ENCODE peak calls at places on chromosome 18, in five cellular contexts. F is sigmoid colon, Y is right atrium auricular region, I is HCT116, O is breast epithelium. J is an unnamed sample. For H3K36me3, the result is how much of the 10 kb centered on the place peaks cover.

GRCh38 chr18:3584897-3585460 is 135.0 kb downstream of the TGIF1 start:
- DNase-seq in O (no peak), I (no peak), Y (no peak), F (no peak), J (no peak)

GRCh38 chr18:50507120-50507590 is 52.7 kb upstream of the MAPK4 start:
- DNase-seq in O (peak), Y (no peak), F (peak), I (no peak), J (peak)

GRCh38 chr18:36420826-36421225 is 123.3 kb downstream of the FHOD3 start:
- DNase-seq in Y (no peak), I (no peak), O (no peak), F (no peak), J (no peak)

GRCh38 chr18:41842886-41843285 is 112.1 kb upstream of the PIK3C3 start:
- DNase-seq in O (no peak), Y (no peak), I (no peak), F (no peak), J (no peak)

GRCh38 chr18:37565985-37566478 is 434 bp upstream of the CELF4 start:
- DNase-seq in I (no peak), O (no peak), F (peak), Y (no peak), J (peak)

GRCh38 chr18:955379-956066 is 50.9 kb downstream of the ADCYAP1 start:
- DNase-seq in O (no peak), I (no peak), F (no peak), Y (no peak), J (no peak)

GRCh38 chr18:59928201-59928600 is 28.4 kb downstream of the PMAIP1 start:
- DNase-seq in O (no peak), F (no peak), Y (no peak), I (no peak), J (no peak)

GRCh38 chr18:59662008-59662701 is 35.1 kb downstream of the CCBE1 start:
- DNase-seq in F (no peak), I (no peak), O (no peak), Y (no peak), J (no peak)

GRCh38 chr18:14908541-14908940 is 160.6 kb downstream of the ANKRD30B start:
- DNase-seq in Y (no peak), F (no peak), I (no peak), O (no peak), J (no peak)

GRCh38 chr18:59784694-59785093 is 87.5 kb upstream of the CCBE1 start:
- DNase-seq in O (no peak), Y (no peak), I (no peak), F (no peak), J (no peak)

GRCh38 chr18:11667578-11667977 is 21.5 kb upstream of the GNAL start:
- DNase-seq in Y (no peak), F (no peak), I (no peak), O (no peak), J (no peak)

GRCh38 chr18:61765097-61765496 is 127.7 kb downstream of the RNF152 start:
- DNase-seq in F (no peak), I (no peak), O (no peak), Y (no peak), J (no peak)

GRCh38 chr18:500556-501405 is at the start of gene COLEC12:
- DNase-seq in O (no peak), I (no peak), Y (no peak), F (peak), J (no peak)

GRCh38 chr18:57150828-57151227 is 3.9 kb downstream of the BOD1L2 start:
- DNase-seq in Y (no peak), I (no peak), O (no peak), F (no peak), J (no peak)

GRCh38 chr18:48035556-48035860 is 105.0 kb upstream of the SMAD2 start:
- DNase-seq in F (peak), I (no peak), Y (no peak), O (no peak), J (no peak)

GRCh38 chr18:11324956-11325873 is 175.8 kb upstream of the PIEZO2 start:
- DNase-seq in Y (no peak), I (no peak), F (no peak), O (no peak), J (no peak)

GRCh38 chr18:3721771-3722661 is 272.0 kb downstream of the TGIF1 start:
- DNase-seq in F (no peak), I (no peak), Y (no peak), O (no peak), J (no peak)

GRCh38 chr18:21760321-21760720 is 19.7 kb downstream of the MIB1 start:
- DNase-seq in Y (no peak), O (no peak), I (no peak), F (no peak), J (no peak)

GRCh38 chr18:5463836-5464235 is 80.0 kb downstream of the EPB41L3 start:
- DNase-seq in Y (no peak), O (no peak), I (no peak), F (no peak), J (no peak)

GRCh38 chr18:8080092-8080491 is 513.0 kb downstream of the PTPRM start:
- DNase-seq in O (no peak), I (no peak), F (no peak), Y (no peak), J (no peak)

GRCh38 chr18:37649416-37649815 is 83.8 kb upstream of the CELF4 start:
- DNase-seq in I (no peak), O (no peak), Y (no peak), F (no peak), J (no peak)

GRCh38 chr18:58668211-58668610 is 3.1 kb upstream of the MALT1 start:
- DNase-seq in Y (no peak), O (no peak), F (no peak), I (peak), J (no peak)

GRCh38 chr18:50707841-50708240 is 112.0 kb downstream of the MRO start:
- DNase-seq in I (no peak), F (no peak), Y (no peak), O (no peak), J (no peak)

GRCh38 chr18:2963048-2963447 is 49.9 kb downstream of the LPIN2 start:
- DNase-seq in I (no peak), Y (no peak), F (no peak), O (no peak), J (no peak)

GRCh38 chr18:58753976-58754375 is 82.7 kb downstream of the MALT1 start:
- DNase-seq in O (no peak), Y (peak), I (no peak), F (no peak), J (no peak)

GRCh38 chr18:7221424-7222155 is 9.3 kb upstream of the LRRC30 start:
- DNase-seq in Y (no peak), O (no peak), I (peak), F (no peak), J (peak)

GRCh38 chr18:2978626-2979025 is 34.3 kb downstream of the LPIN2 start:
- DNase-seq in O (no peak), F (no peak), I (no peak), Y (no peak), J (no peak)

GRCh38 chr18:9730786-9731185 is 22.7 kb downstream of the RAB31 start:
- DNase-seq in F (no peak), Y (no peak), I (no peak), O (peak), J (no peak)
- H3K27ac ChIP-seq in F (no peak), Y (no peak), I (no peak), O (no peak), J (no peak)

GRCh38 chr18:9095297-9096012 is 7.0 kb upstream of the NDUFV2 start:
- DNase-seq in Y (no peak), F (peak), I (no peak), O (no peak), J (no peak)
- H3K36me3 ChIP-seq in Y (under half), F (under half), I (under half), O (under half), J (under half)

DNA sequence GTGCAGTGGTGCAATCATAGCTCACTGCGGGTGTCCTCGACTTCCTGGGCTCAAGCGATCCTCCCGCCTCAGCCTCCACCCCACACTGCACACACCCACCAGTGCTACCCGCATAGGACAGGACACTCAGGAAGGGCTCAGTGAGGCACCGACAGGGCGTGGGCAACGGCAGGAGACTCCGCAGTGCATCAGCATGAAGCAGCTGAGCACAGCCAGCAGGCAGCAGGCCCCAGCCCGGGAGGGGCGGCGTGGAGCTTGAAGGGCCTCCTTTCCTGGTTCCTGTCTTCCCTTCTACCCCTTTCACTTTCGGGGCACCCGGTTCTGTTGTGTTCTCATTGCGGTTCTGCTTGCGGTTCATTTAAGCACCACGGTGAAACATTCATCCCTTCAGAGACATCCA is 89.8 kb downstream of the ZNF516 start:
- DNase-seq in I (no peak), F (no peak), Y (no peak), O (no peak), J (no peak)
- TF ChIP-seq CTCF in I (no peak), F (no peak), Y (no peak), O (no peak), J (no peak)

DNA sequence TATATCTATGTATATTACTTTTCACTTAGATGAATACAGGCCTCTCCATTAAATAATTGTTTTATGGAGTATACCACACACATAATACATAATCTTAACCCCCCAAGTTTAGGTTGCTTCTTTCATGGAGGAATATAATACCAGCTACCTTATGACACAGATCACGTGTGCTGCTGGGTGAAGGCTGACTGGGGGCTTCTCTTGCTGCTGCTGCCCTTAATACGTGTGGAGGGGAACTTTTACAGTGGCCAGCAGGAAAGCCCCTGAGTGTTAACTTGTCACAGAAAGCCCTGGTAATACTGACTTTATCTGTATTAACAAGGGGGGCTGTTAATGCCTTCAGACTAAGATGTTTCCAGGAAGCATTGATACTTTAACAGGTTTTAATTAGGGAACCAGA is 63.1 kb downstream of the LAMA3 start:
- DNase-seq in I (no peak), Y (no peak), F (no peak), O (no peak), J (no peak)
- H3K27ac ChIP-seq in I (no peak), Y (no peak), F (peak), O (peak), J (no peak)

DNA sequence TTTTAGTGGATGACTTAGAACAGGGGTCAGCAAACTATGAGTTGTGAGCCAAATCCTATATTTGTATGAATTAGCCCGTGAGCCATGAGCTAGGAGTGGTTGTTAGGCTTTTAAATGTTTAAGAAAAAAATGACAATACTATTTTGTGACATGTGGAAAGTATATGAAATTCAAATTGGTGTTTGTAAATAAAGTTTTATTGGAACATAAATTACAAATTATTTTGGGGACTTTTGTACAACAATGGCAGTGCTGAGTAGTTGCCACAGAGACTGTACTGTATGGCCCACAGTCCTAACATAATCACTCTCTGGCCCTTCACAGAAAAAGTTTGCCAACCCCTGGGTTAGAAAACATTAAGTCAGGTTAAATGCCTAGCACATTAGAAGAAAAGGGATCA is 26.1 kb downstream of the ADNP2 start:
- DNase-seq in O (no peak), F (no peak), Y (no peak), I (no peak), J (no peak)
- H3K36me3 ChIP-seq in O (under half), F (under half), Y (half or more), I (under half), J (under half)

DNA sequence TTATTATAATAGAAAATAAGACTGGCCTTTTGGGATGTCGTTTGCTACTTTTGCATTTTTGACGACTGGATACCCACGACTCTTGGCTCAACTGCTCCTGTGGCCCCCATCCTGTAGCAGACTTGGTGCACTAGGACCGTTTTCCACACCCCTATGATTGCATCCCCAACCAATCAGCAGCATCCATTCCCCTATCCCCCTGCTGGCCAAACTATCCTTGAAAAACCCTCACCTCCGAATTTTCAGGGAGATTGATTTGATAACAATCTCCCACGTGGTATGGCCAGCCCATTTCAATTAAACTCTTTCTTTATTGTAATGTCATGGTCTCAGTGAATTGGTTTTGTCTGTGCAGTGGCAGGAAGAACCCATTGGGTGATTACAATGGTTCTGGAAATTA is 37.9 kb upstream of the TTR start:
- DNase-seq in O (no peak), F (no peak), I (peak), Y (no peak), J (no peak)
- TF ChIP-seq CTCF in O (no peak), F (no peak), I (no peak), Y (no peak), J (no peak)

GRCh38 chr18:12990128-12990485 is 1.1 kb upstream of the CEP192 start:
- DNase-seq in F (no peak), O (no peak), Y (no peak), I (no peak), J (no peak)

GRCh38 chr18:12990977-12991838 is at the start of gene CEP192:
- DNase-seq in Y (peak), I (peak), O (peak), F (peak), J (peak)

GRCh38 chr18:12990662-12990976 is 543 bp upstream of the CEP192 start:
- DNase-seq in Y (no peak), F (no peak), O (no peak), I (no peak), J (no peak)

GRCh38 chr18:12993439-12993838 is 2.3 kb downstream of the CEP192 start:
- DNase-seq in Y (no peak), O (no peak), F (no peak), I (no peak), J (no peak)

DNA sequence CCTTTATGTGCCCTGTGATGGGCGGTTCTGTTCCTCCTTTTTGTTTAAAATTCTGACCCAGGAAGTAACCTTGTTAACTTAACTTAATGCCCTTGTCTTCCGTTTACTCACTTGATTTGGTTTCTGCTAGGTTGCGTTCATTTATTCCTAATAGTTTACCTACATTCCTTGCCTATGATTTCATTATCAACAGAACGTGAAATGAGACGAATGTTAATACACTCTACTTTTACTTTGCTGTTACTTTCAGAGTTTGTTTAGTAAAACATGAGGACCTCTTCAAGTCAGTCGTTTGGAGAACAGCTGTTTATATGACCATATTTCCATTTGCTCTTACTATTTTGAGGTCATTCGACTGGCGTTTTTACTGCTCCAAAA is 666 bp downstream of the CEP192 start:
- DNase-seq in F (no peak), Y (no peak), I (no peak), O (no peak), J (no peak)
- H3K27ac ChIP-seq in F (peak), Y (peak), I (peak), O (peak), J (peak)

J was measured in heart left ventricle.